ENCODE peak calls at places on chromosomes 5 and 9, in nine cellular contexts. H is NK-92 treated with Interleukin-12 subunit alpha and Interleukin-12 subunit beta, amount 100 ng/mL, for 24 hours; Y is tibial artery; J is ovary; P is CD4-positive, alpha-beta T cell; Q is activated T-cell treated with anti-CD3 and anti-CD28 coated beads for 1 hour; M is COR-L47; S is heart left ventricle; A is heart right ventricle. E is an unnamed sample.

GRCh38 chr5:16945163-16945562 is 9.1 kb upstream of the MYO10 start:
- DNase-seq in H (no peak), J (no peak), Y (no peak), M (no peak), Q (no peak), A (no peak), S (no peak), P (no peak), E (no peak)

GRCh38 chr9:107460153-107461023 is 29.2 kb downstream of the KLF4 start:
- DNase-seq in Y (no peak), Q (no peak), P (no peak), A (no peak), M (no peak), H (no peak), J (no peak), S (no peak), E (no peak)

GRCh38 chr9:97502222-97502983 is 937 bp downstream of the TMOD1 start:
- DNase-seq in H (no peak), M (no peak), J (no peak), A (peak; percentile 45), P (no peak), S (peak; percentile 68), Q (no peak), Y (peak; percentile 71), E (peak; percentile 36)

GRCh38 chr5:133404724-133405123 is 207.6 kb downstream of the FSTL4 start:
- DNase-seq in H (no peak), S (no peak), J (no peak), P (no peak), A (no peak), Y (no peak), Q (no peak), M (no peak), E (no peak)

GRCh38 chr5:60719329-60719728 is 19.4 kb upstream of the DEPDC1B start:
- DNase-seq in M (no peak), J (no peak), S (no peak), H (no peak), P (no peak), Q (no peak), A (no peak), Y (no peak), E (no peak)

GRCh38 chr9:74742792-74743389 is 144.8 kb downstream of the TRPM6 start:
- DNase-seq in S (no peak), P (no peak), H (no peak), Q (no peak), J (no peak), Y (no peak), M (peak; percentile 20), A (no peak), E (no peak)

GRCh38 chr5:124677376-124677998 is 69.0 kb downstream of the ZNF608 start:
- DNase-seq in Q (no peak), S (no peak), M (no peak), J (no peak), P (no peak), A (peak; percentile 40), H (no peak), Y (no peak), E (no peak)

GRCh38 chr9:113310538-113310937 is 7.4 kb upstream of the RNF183 start:
- DNase-seq in A (peak; percentile 11), Y (no peak), P (no peak), J (no peak), M (no peak), Q (no peak), S (no peak), H (no peak), E (peak; percentile 19)

GRCh38 chr5:168941901-168942300 is 359.0 kb downstream of the SLIT3 start:
- DNase-seq in Q (no peak), S (no peak), P (no peak), H (no peak), J (no peak), A (no peak), M (no peak), Y (no peak), E (no peak)

E was measured in left ventricle myocardium inferior.